ENCODE peak calls at places on chromosomes 4 and X, in six cellular contexts. U is HCT116, J is SK-N-SH, Q is H1, L is HepG2, N is GM12878. K is an unnamed sample.

GRCh38 chr4:173522160-173522873 is 7.7 kb downstream of the HAND2 start:
- DNase-seq in U (no peak), J (peak), Q (peak), L (no peak), N (no peak), K (peak)

GRCh38 chr4:108480881-108481280 is 139.5 kb upstream of the RPL34 start:
- DNase-seq in U (no peak), J (no peak), Q (no peak), L (no peak), N (no peak), K (peak)

GRCh38 chr4:87425711-87426110 is 3.3 kb downstream of the NUDT9 start:
- DNase-seq in U (no peak), J (no peak), Q (no peak), L (no peak), N (no peak), K (no peak)

GRCh38 chr4:159229164-159229563 is 126.3 kb downstream of the RAPGEF2 start:
- DNase-seq in U (no peak), J (no peak), Q (no peak), L (peak), N (no peak), K (peak)

GRCh38 chr4:95084584-95084983 is 326.8 kb downstream of the BMPR1B start:
- DNase-seq in U (no peak), J (no peak), Q (no peak), L (no peak), N (no peak), K (no peak)

GRCh38 chr4:89837385-89837995 is 529 bp upstream of the SNCA start:
- DNase-seq in U (no peak), J (peak), Q (no peak), L (no peak), N (no peak), K (no peak)

GRCh38 chrX:132958086-132958703 is at the start of gene HS6ST2:
- DNase-seq in U (peak), J (peak), Q (peak), L (no peak), N (no peak), K (no peak)

GRCh38 chrX:133668225-133668931 is 253.1 kb upstream of the GPC4 start:
- DNase-seq in U (no peak), J (no peak), Q (no peak), L (no peak), N (no peak), K (no peak)

GRCh38 chr4:142353149-142353738 is 492.9 kb downstream of the INPP4B start:
- DNase-seq in U (peak), J (no peak), Q (no peak), L (peak), N (no peak), K (no peak)

GRCh38 chr4:1763550-1764080 is 29.5 kb upstream of the FGFR3 start:
- DNase-seq in U (no peak), J (peak), Q (no peak), L (peak), N (no peak), K (no peak)

GRCh38 chrX:10352536-10352935 is 195.8 kb downstream of the CLCN4 start:
- DNase-seq in U (no peak), J (no peak), Q (no peak), L (no peak), N (no peak), K (no peak)

GRCh38 chr4:89754531-89754930 is 82.4 kb downstream of the SNCA start:
- DNase-seq in U (no peak), J (no peak), Q (no peak), L (no peak), N (no peak), K (no peak)

GRCh38 chrX:100615015-100615414 is 21.6 kb downstream of the TSPAN6 start:
- DNase-seq in U (peak), J (peak), Q (no peak), L (peak), N (peak), K (no peak)

GRCh38 chrX:9611436-9612145 is 146.7 kb downstream of the TBL1X start:
- DNase-seq in U (no peak), J (peak), Q (no peak), L (peak), N (no peak), K (no peak)

GRCh38 chr4:25879991-25880641 is 17.3 kb upstream of the SEL1L3 start:
- DNase-seq in U (no peak), J (no peak), Q (no peak), L (no peak), N (no peak), K (no peak)

GRCh38 chr4:20844311-20844710 is 144.1 kb downstream of the PACRGL start:
- DNase-seq in U (no peak), J (no peak), Q (no peak), L (no peak), N (no peak), K (no peak)

GRCh38 chr4:47577779-47578553 is 92.9 kb downstream of the ATP10D start:
- DNase-seq in U (no peak), J (no peak), Q (no peak), L (no peak), N (no peak), K (no peak)

GRCh38 chrX:85243761-85244410 is at the start of the genes SATL1 and ZNF711:
- DNase-seq in U (peak), J (peak), Q (peak), L (peak), N (no peak), K (peak)

GRCh38 chrX:9873952-9874351 is 87.7 kb downstream of the SHROOM2 start:
- DNase-seq in U (peak), J (peak), Q (peak), L (peak), N (no peak), K (peak)

GRCh38 chr4:110586137-110586850 is 36.6 kb downstream of the PITX2 start:
- DNase-seq in U (peak), J (peak), Q (no peak), L (no peak), N (no peak), K (peak)

GRCh38 chr4:145716200-145716599 is 36.3 kb downstream of the C4orf51 start:
- DNase-seq in U (no peak), J (no peak), Q (no peak), L (no peak), N (no peak), K (no peak)

DNA sequence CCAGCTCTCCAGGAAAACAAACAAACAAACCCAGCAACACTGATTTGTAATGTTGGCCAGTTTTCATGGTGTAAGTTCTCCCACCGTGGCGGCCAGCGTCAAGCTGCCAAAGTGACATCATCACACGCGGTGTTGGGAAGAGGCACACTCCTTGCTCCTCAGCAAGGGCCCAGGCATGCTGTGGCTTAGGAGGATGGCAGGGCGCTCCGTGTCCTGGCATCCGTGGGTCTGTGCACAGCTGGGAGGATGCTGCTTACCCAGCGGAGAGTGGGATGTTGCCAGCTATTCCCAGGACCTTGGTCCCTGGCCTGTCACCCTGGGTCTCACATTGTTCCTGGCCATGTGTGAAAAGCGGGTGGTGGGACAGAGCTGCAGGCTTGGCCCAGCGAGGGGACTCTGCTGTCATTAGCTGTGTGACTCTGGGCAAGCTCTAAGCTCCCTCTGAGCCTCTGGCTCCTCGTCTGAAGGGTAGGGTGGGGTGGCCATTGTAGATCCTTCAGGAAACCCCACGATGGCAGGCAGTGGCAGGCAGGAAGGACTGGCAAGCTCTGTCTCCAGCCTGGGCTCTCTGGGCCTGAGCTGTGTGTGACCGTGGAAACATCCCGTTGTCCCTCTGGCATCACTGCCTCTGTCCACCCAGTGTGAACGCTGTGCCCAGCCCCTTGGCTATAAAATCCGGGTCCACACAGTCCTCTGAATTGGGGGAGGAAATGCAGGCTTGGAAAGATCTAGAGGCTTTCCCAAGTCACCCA is 10.8 kb downstream of the PSAPL1 start:
- DNase-seq in U (no peak), J (peak), Q (peak), L (no peak), N (no peak), K (no peak)
- TF ChIP-seq JUND in U (no peak), J (no peak), Q (no peak), L (no peak), N (no peak), K (no peak)

GRCh38 chrX:63784902-63785692 is at the start of gene ARHGEF9:
- DNase-seq in U (no peak), J (peak), Q (peak), L (no peak), N (no peak), K (no peak)
- TF ChIP-seq JUND in U (no peak), J (no peak), Q (no peak), L (no peak), N (no peak), K (no peak)

GRCh38 chrX:119755981-119756533 is 2.3 kb upstream of the SOWAHD start:
- DNase-seq in U (no peak), J (no peak), Q (no peak), L (peak), N (peak), K (no peak)
- TF ChIP-seq JUND in U (no peak), J (no peak), Q (no peak), L (no peak), N (peak), K (no peak)

GRCh38 chr4:41207330-41207831 is 7.0 kb downstream of the APBB2 start:
- DNase-seq in U (no peak), J (no peak), Q (no peak), L (no peak), N (no peak), K (no peak)
- TF ChIP-seq JUND in U (no peak), J (no peak), Q (no peak), L (no peak), N (no peak), K (no peak)

GRCh38 chr4:121272526-121272925 is 108.3 kb downstream of the QRFPR start:
- DNase-seq in U (no peak), J (no peak), Q (no peak), L (no peak), N (no peak), K (peak)
- TF ChIP-seq JUND in U (no peak), J (no peak), Q (no peak), L (no peak), N (no peak), K (no peak)

GRCh38 chr4:155072417-155072816 is 136.0 kb upstream of the NPY2R start:
- DNase-seq in U (no peak), J (no peak), Q (no peak), L (no peak), N (no peak), K (no peak)
- TF ChIP-seq JUND in U (no peak), J (no peak), Q (no peak), L (no peak), N (no peak), K (no peak)